ENCODE peak calls at places on chromosomes 16 and 17, in five cellular contexts. O is GM12878, C is A549, G is HepG2, M is K562. R is an unnamed sample.
A peak's percentile ranks its signal among the peaks of the same experiment; 100 is the strongest.

GRCh38 chr17:76382305-76382802 is 2.1 kb upstream of the SPHK1 start:
- DNase-seq in O (no peak), C (no peak), G (peak; percentile 97), M (no peak), R (peak; percentile 77)

GRCh38 chr17:7841309-7841621 is 7.2 kb downstream of the KDM6B start:
- DNase-seq in O (no peak), C (no peak), G (no peak), M (no peak), R (no peak)

GRCh38 chr17:51200846-51201245 is 34.6 kb downstream of the NME2 start:
- DNase-seq in O (no peak), C (no peak), G (no peak), M (no peak), R (no peak)

GRCh38 chr17:18866866-18867813 is 9.2 kb downstream of the PRPSAP2 start:
- DNase-seq in O (no peak), C (no peak), G (peak; percentile 76), M (no peak), R (no peak)

GRCh38 chr16:11833951-11834695 is 17.2 kb downstream of the RSL1D1 start:
- DNase-seq in O (no peak), C (no peak), G (peak; percentile 84), M (no peak), R (no peak)

GRCh38 chr16:12239953-12240485 is 263.5 kb downstream of the SNX29 start:
- DNase-seq in O (no peak), C (no peak), G (no peak), M (no peak), R (no peak)

GRCh38 chr17:27743288-27743885 is 56.9 kb downstream of the NOS2 start:
- DNase-seq in O (no peak), C (no peak), G (no peak), M (no peak), R (no peak)

GRCh38 chr17:51721711-51722110 is 436.8 kb downstream of the CA10 start:
- DNase-seq in O (no peak), C (no peak), G (no peak), M (no peak), R (no peak)

GRCh38 chr17:8506145-8506544 is 70.5 kb downstream of the NDEL1 start:
- DNase-seq in O (no peak), C (no peak), G (no peak), M (no peak), R (no peak)

GRCh38 chr17:77400445-77400870 is 259.7 kb downstream of the SEC14L1 start:
- DNase-seq in O (no peak), C (no peak), G (no peak), M (peak; percentile 55), R (peak; percentile 67)
- TF ChIP-seq CTCF in O (peak; percentile 74), C (peak; percentile 18), G (peak; percentile 71), M (peak; percentile 43), R (no peak)

GRCh38 chr16:49952386-49952785 is 72.6 kb upstream of the CNEP1R1 start:
- DNase-seq in O (no peak), C (no peak), G (no peak), M (peak; percentile 11), R (no peak)
- TF ChIP-seq ESRRA in O (no peak), C (no peak), G (no peak), M (no peak), R (no peak)

DNA sequence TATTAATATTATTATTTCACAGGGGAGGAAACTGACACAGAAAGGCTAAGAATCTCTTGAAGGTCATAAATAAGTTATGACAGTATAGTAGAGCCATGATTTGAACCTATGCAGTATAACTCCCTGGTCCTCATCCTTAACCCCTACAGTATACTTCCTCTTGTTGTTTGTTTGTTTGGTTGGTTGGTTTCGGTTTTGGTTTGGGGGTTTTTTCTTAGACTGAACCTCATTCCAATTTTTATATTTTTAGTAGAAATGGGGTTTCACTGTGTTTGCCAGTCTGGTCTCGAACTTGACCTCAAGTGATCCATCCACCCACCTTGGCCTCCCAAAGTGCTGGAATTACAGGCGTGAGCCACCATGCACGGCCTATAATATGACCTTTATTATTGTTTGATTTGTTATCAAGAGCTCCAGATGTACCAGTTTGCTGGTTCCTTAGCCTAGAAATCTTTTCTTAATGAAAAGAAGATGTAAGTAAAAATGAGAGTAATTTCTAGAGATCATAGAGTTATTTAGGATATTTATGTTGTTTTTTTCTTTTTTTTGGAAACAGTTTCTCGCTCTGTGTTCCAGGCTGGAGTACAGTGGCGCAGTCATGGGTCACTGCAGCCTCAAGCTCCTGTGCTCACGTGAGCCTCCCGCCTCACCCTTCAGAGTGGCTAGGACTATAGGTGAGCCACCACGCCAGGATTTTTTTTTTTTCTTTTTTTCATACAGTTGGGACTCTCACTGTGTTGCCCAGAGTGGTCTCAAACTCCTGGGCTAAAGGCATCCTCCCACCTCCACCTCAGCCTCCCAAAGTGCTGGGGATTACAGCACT is 4.9 kb downstream of the PRR11 start:
- DNase-seq in O (no peak), C (no peak), G (no peak), M (no peak), R (no peak)
- TF ChIP-seq USF2 in O (no peak), C (no peak), G (no peak), M (no peak), R (no peak)

GRCh38 chr16:68901910-68902309 is 58.6 kb downstream of the TANGO6 start:
- DNase-seq in O (no peak), C (no peak), G (no peak), M (no peak), R (no peak)

GRCh38 chr16:68900009-68900408 is 56.7 kb downstream of the TANGO6 start:
- DNase-seq in O (no peak), C (no peak), G (no peak), M (no peak), R (no peak)

GRCh38 chr16:68907297-68907999 is 64.1 kb downstream of the TANGO6 start:
- DNase-seq in O (no peak), C (no peak), G (peak; percentile 12), M (no peak), R (no peak)

GRCh38 chr16:68898026-68898425 is 54.7 kb downstream of the TANGO6 start:
- DNase-seq in O (no peak), C (no peak), G (no peak), M (no peak), R (no peak)

GRCh38 chr16:68902376-68903345 is 59.3 kb downstream of the TANGO6 start:
- DNase-seq in O (no peak), C (peak; percentile 58), G (peak; percentile 63), M (peak; percentile 56), R (peak; percentile 54)
- TF ChIP-seq CTCF in O (peak; percentile 54), C (peak; percentile 96), G (peak; percentile 80), M (peak; percentile 67), R (peak; percentile 50)